ENCODE peak calls at places on chromosomes 1 and 21, in four cellular contexts. S is HepG2, T is GM12878, P is K562. B is an unnamed sample.

GRCh38 chr1:10515627-10516026 is 40.9 kb downstream of the PEX14 start:
- DNase-seq in S (no peak), T (no peak), P (no peak), B (no peak)

GRCh38 chr1:88003255-88003654 is 674.6 kb downstream of the LMO4 start:
- DNase-seq in S (no peak), T (no peak), P (no peak), B (no peak)

GRCh38 chr1:73065585-73065984 is 783.2 kb upstream of the NEGR1 start:
- DNase-seq in P (no peak), S (no peak), T (no peak), B (no peak)

GRCh38 chr1:2345297-2346075 is 45.9 kb downstream of the MORN1 start:
- DNase-seq in S (no peak), P (peak; percentile 67), T (no peak), B (no peak)

GRCh38 chr21:15058718-15059316 is 6.0 kb downstream of the NRIP1 start:
- DNase-seq in S (no peak), P (peak; percentile 25), T (no peak), B (peak; percentile 32)

GRCh38 chr21:37357691-37358090 is 8.9 kb upstream of the DYRK1A start:
- DNase-seq in P (no peak), T (no peak), S (no peak), B (no peak)

GRCh38 chr1:7554343-7555270 is 216.5 kb upstream of the VAMP3 start:
- DNase-seq in T (no peak), S (no peak), P (no peak), B (no peak)

GRCh38 chr21:45644041-45644906 is 749 bp downstream of the PCBP3 start:
- DNase-seq in P (peak; percentile 56), S (no peak), T (no peak), B (no peak)

GRCh38 chr1:31791131-31791858 is 24.5 kb downstream of the SPOCD1 start:
- DNase-seq in P (no peak), S (no peak), T (no peak), B (no peak)

GRCh38 chr1:16443975-16444745 is 3.6 kb downstream of the NECAP2 start:
- DNase-seq in T (no peak), S (no peak), P (peak; percentile 57), B (no peak)

GRCh38 chr1:173329747-173330146 is 122.6 kb upstream of the TNFSF4 start:
- DNase-seq in T (no peak), S (no peak), P (no peak), B (no peak)

GRCh38 chr21:43740497-43741156 is 21.7 kb downstream of the PDXK start:
- DNase-seq in S (no peak), P (no peak), T (no peak), B (no peak)

GRCh38 chr1:155609515-155610256 is at the start of gene MSTO1:
- DNase-seq in P (peak; percentile 86), S (peak; percentile 96), T (peak; percentile 83), B (peak; percentile 95)
- TF ChIP-seq POLR2A in P (peak; percentile 88), S (peak; percentile 75), T (peak; percentile 84), B (peak; percentile 73)

DNA sequence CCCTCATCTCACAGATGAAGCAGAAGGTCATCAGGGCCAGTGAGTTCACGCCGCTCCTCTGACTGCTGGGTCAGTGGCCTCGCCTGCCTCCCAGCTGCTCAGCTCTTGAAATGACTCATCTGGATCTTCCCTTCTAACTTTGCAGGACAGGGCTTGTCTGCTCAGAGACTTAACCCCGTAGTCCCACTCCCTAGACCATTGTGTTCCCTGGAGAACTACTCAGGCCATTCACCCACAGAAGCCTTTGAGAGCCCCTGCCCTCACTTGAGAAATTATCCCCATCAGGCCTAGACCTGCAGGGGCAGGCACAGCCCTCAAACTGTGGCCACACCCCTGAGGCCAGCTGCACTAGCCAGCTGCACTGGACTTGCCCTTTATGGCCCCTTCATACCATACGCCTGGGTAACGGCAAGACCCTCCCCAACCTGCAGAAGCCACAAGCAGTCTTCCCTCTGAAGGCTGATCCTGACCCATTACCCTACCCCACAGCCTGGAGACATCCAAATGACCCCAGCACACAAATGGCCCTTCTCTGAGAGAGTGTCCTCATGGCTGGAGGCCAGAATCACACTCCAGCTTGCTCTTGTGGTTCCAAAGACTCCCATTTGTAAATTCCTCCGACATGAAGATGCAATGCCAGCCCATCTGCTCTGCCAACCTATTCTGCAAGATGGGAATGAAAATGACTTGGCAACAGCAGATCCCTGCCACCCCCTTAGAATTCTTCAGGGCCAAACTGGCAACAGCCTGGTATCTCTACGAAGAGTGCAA is 33.2 kb downstream of the RCSD1 start:
- DNase-seq in P (no peak), S (no peak), T (peak; percentile 60), B (no peak)
- TF ChIP-seq SP1 in P (no peak), S (no peak), T (peak; percentile 46), B (no peak)

GRCh38 chr1:244461254-244462071 is at the start of gene CATSPERE:
- DNase-seq in T (no peak), P (no peak), S (no peak), B (no peak)
- TF ChIP-seq POLR2A in T (peak; percentile 91), P (no peak), S (no peak), B (no peak)

DNA sequence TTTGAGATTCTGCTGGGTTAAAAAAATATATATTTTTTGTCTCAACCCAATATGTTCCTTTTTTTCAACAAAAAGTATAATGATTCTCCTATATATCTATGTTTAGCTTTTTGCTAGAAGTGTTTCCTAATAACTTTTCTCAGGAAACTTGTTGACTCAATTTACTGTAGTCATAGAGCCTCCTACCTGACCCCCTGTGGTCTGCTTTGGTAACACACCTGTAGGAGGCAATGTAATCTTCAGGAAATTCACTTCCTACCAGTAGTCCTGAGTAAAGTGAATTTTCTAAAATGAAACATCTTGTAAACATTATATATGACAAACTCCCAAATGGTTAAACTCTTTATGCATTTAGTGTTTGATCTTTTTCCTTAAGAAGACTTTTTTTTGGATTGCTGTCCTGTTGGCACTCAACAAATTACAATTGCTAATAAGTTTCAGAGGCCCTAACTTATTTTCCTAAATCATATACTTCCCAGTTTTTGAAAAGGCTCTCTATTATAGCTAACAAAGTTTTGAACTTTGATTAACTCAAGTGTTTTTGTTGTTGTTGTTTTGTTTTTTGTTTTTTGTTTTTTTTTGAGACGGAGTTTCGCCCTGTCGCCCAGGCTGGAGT is 118.3 kb downstream of the OLFML2B start:
- DNase-seq in T (no peak), P (peak; percentile 48), S (peak; percentile 22), B (peak; percentile 31)
- TF ChIP-seq SP1 in T (no peak), P (no peak), S (no peak), B (no peak)

GRCh38 chr1:226187019-226187322 is 430 bp upstream of the ACBD3 start:
- DNase-seq in T (no peak), P (no peak), S (no peak), B (no peak)

GRCh38 chr1:226187380-226187779 is 839 bp upstream of the ACBD3 start:
- DNase-seq in T (no peak), S (no peak), P (no peak), B (no peak)

GRCh38 chr1:226181996-226182714 is 4.4 kb downstream of the ACBD3 start:
- DNase-seq in T (no peak), S (peak; percentile 37), P (no peak), B (peak; percentile 39)

GRCh38 chr1:226185153-226186036 is 1.1 kb downstream of the ACBD3 start:
- DNase-seq in P (no peak), S (no peak), T (no peak), B (no peak)

DNA sequence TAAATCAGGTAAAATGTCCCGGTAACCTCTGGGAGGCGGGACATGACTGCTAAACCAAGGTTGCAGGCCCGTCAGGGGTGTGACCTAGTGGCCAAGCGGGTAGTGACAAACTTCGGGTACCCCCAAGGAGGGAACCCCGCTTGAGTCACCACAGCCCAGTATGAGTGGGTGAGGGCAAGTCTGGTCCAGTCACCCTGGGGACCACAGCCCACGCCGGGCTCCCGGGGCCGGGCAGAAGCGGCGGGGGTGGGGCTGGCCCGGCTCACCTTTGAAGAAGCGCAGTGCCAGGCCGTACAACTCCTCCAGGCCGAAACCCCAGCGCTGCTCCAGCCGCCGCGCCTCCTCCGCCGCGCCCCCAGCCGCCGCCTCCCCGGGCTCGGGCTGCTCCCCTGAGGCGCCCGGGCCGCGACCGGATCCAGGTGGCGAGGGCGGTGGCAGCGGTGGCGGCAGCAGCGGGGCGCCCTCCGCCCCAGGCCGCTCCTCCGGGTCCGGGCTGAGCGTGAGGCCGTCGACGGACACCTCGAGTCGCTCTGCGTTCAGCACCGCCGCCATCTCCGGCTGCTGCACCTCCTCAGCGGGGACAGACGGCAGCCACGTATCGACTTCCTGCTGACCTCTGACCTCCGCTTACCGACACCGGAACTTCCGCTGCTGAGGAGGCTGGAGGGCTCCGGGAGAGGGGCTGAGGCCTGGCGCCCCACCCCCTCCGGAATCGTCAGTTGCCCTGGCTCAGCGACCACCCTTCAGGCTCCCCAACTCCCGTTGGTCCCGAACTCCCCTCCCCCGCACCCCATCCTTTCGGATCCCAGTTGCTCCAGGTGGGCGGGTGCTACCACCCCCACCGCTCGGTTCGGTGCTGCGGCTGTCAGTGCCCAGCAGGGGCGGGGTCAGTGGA is at the start of gene ACBD3:
- DNase-seq in S (peak; percentile 85), T (peak; percentile 41), P (peak; percentile 94), B (peak; percentile 61)
- TF ChIP-seq POLR2A in S (peak; percentile 95), T (peak; percentile 100), P (peak; percentile 95), B (peak; percentile 84)

GRCh38 chr1:101995984-101996731 is 568 bp downstream of the OLFM3 start:
- DNase-seq in S (no peak), T (no peak), P (no peak), B (no peak)
- TF ChIP-seq SP1 in S (no peak), T (no peak), P (no peak), B (no peak)

DNA sequence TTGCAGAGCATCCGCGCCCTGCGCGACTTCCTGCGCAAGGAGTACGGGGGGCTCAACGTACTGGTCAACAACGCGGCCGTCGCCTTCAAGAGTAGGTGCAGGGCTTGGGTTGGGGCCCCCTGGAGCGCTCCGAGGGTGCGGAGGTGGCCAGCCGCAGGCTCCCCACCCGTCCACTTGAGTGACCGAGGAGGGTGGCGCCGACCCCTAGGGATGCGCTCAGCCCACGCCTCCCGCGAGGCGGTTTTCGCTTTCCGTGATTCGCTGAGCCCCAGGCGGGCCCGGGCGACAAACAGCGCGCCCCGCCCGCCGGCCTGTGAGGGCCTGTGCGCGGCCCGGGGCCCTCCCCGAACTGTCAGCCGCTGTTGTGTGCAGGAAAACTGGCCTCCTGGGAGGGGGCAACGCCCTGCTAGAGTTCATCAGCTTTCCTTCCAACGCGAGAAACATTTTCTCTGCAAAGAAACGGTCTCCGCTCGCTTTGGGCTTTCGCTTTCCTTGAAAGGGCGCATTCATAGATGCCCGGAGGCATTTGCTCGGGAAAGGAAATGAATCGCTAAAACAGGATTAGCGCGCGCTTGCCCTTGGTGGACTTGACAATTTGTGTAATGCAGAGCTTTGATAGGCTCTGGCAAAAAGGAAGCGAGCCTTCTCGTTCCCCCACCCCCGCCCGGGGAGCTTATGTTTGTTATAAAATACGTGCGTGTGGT is 664 bp downstream of the CBR3 start:
- DNase-seq in P (peak; percentile 27), T (no peak), S (no peak), B (no peak)
- TF ChIP-seq POLR2A in P (no peak), T (no peak), S (no peak), B (no peak)

DNA sequence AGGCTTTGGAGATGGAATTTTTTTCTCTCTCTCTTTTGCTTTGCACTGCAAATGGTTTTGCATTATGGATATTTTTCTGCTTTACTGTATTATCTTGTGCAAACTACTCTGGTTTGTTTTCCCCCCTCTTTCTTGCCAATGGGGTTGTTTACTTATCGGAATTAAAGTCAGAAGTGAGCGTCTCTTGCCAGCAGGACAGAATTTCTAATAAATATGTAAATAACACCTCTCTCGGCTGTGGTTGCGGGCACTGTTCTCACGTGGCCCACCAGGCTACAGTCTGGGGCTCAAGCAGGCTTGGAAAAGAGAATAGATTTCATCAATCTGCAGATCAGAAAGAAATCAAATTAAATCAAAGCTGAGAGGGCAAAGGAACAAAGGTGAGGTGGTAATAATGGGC is 572.7 kb upstream of the CAMK1G start:
- DNase-seq in S (no peak), P (no peak), T (no peak), B (no peak)
- TF ChIP-seq SP1 in S (no peak), P (no peak), T (no peak), B (no peak)